ENCODE peak calls at places on chromosomes 6 and 20, in seven cellular contexts. One of them, this sample, is unnamed.

GRCh38 chr6:28658475-28659249 is 133.0 kb downstream of the GPX5 start:
- DNase-seq in thyroid gland: no peak
- DNase-seq in mucosa of descending colon: no peak
- DNase-seq in colonic mucosa: no peak
- DNase-seq in transverse colon: no peak
- DNase-seq in GM10248: no peak
- DNase-seq in A549: no peak
- DNase-seq in this sample: no peak

GRCh38 chr6:41947581-41948220 is 6.1 kb upstream of the CCND3 start:
- DNase-seq in GM10248: no peak
- DNase-seq in transverse colon: no peak
- DNase-seq in thyroid gland: no peak
- DNase-seq in A549: no peak
- DNase-seq in colonic mucosa: no peak
- DNase-seq in mucosa of descending colon: no peak
- DNase-seq in this sample: no peak

GRCh38 chr6:109720336-109720735 is 29.2 kb downstream of the FIG4 start:
- DNase-seq in mucosa of descending colon: no peak
- DNase-seq in A549: no peak
- DNase-seq in thyroid gland: no peak
- DNase-seq in colonic mucosa: no peak
- DNase-seq in GM10248: no peak
- DNase-seq in transverse colon: no peak
- DNase-seq in this sample: no peak

GRCh38 chr6:98027898-98028297 is 744.9 kb upstream of the MMS22L start:
- DNase-seq in GM10248: no peak
- DNase-seq in A549: no peak
- DNase-seq in colonic mucosa: no peak
- DNase-seq in thyroid gland: no peak
- DNase-seq in transverse colon: no peak
- DNase-seq in mucosa of descending colon: no peak
- DNase-seq in this sample: no peak

GRCh38 chr20:3172933-3173581 is at the start of gene LZTS3:
- DNase-seq in thyroid gland: peak
- DNase-seq in GM10248: peak
- DNase-seq in transverse colon: peak
- DNase-seq in A549: peak
- DNase-seq in colonic mucosa: peak
- DNase-seq in mucosa of descending colon: peak
- DNase-seq in this sample: peak

GRCh38 chr20:8721098-8721497 is 347.8 kb upstream of the PLCB4 start:
- DNase-seq in thyroid gland: peak
- DNase-seq in GM10248: no peak
- DNase-seq in transverse colon: no peak
- DNase-seq in colonic mucosa: peak
- DNase-seq in A549: peak
- DNase-seq in mucosa of descending colon: peak
- DNase-seq in this sample: peak

GRCh38 chr6:45472383-45472782 is 94.6 kb upstream of the SUPT3H start:
- DNase-seq in colonic mucosa: no peak
- DNase-seq in mucosa of descending colon: no peak
- DNase-seq in thyroid gland: no peak
- DNase-seq in A549: no peak
- DNase-seq in transverse colon: no peak
- DNase-seq in GM10248: no peak
- DNase-seq in this sample: peak

GRCh38 chr6:128919831-128920230 is 36.9 kb downstream of the LAMA2 start:
- DNase-seq in transverse colon: no peak
- DNase-seq in thyroid gland: no peak
- DNase-seq in colonic mucosa: no peak
- DNase-seq in GM10248: no peak
- DNase-seq in A549: no peak
- DNase-seq in mucosa of descending colon: no peak
- DNase-seq in this sample: no peak

GRCh38 chr6:23752414-23752813 is 373.6 kb upstream of the NRSN1 start:
- DNase-seq in A549: no peak
- DNase-seq in thyroid gland: no peak
- DNase-seq in GM10248: no peak
- DNase-seq in transverse colon: no peak
- DNase-seq in colonic mucosa: no peak
- DNase-seq in mucosa of descending colon: no peak
- DNase-seq in this sample: no peak

GRCh38 chr6:23754197-23754596 is 371.8 kb upstream of the NRSN1 start:
- DNase-seq in GM10248: no peak
- DNase-seq in transverse colon: no peak
- DNase-seq in A549: no peak
- DNase-seq in colonic mucosa: no peak
- DNase-seq in thyroid gland: no peak
- DNase-seq in mucosa of descending colon: no peak
- DNase-seq in this sample: no peak
- TF ChIP-seq CTCF in GM10248: no peak
- TF ChIP-seq CTCF in transverse colon: no peak
- TF ChIP-seq CTCF in A549: no peak
- TF ChIP-seq CTCF in colonic mucosa: no peak
- TF ChIP-seq CTCF in thyroid gland: no peak
- TF ChIP-seq CTCF in mucosa of descending colon: no peak
- TF ChIP-seq CTCF in this sample: no peak

DNA sequence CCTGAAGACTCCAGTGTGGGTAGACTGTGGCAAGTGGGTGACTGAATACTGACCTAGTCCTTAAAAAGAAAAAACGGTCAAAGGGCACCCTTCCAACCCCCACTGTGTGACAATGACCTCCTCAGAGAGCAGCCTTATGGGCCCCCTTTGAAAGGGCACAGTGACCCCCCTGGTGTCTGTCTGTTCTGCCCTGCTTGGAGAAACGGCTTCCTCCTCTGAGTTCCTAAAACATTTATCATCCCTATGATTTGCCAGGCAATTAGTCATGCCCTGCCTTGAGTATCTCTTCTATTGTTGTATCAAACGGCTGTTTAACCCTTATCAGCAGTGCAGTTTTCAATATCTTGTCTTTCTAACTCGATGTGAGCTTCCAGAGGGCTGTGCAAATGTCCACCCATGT is 21.0 kb upstream of the STX16 start:
- DNase-seq in GM10248: no peak
- DNase-seq in colonic mucosa: no peak
- DNase-seq in mucosa of descending colon: no peak
- DNase-seq in A549: peak
- DNase-seq in transverse colon: no peak
- DNase-seq in thyroid gland: no peak
- DNase-seq in this sample: no peak
- TF ChIP-seq CTCF in GM10248: no peak
- TF ChIP-seq CTCF in colonic mucosa: no peak
- TF ChIP-seq CTCF in mucosa of descending colon: no peak
- TF ChIP-seq CTCF in A549: no peak
- TF ChIP-seq CTCF in transverse colon: no peak
- TF ChIP-seq CTCF in thyroid gland: no peak
- TF ChIP-seq CTCF in this sample: no peak

GRCh38 chr6:108106261-108106660 is 31.7 kb upstream of the OSTM1 start:
- DNase-seq in GM10248: no peak
- DNase-seq in mucosa of descending colon: no peak
- DNase-seq in transverse colon: no peak
- DNase-seq in thyroid gland: no peak
- DNase-seq in colonic mucosa: no peak
- DNase-seq in A549: no peak
- DNase-seq in this sample: no peak
- TF ChIP-seq CTCF in GM10248: no peak
- TF ChIP-seq CTCF in mucosa of descending colon: no peak
- TF ChIP-seq CTCF in transverse colon: no peak
- TF ChIP-seq CTCF in thyroid gland: no peak
- TF ChIP-seq CTCF in colonic mucosa: no peak
- TF ChIP-seq CTCF in A549: no peak
- TF ChIP-seq CTCF in this sample: no peak

GRCh38 chr6:108165714-108166663 is at the start of gene NR2E1:
- DNase-seq in thyroid gland: no peak
- DNase-seq in A549: peak
- DNase-seq in GM10248: no peak
- DNase-seq in mucosa of descending colon: no peak
- DNase-seq in colonic mucosa: no peak
- DNase-seq in transverse colon: no peak
- DNase-seq in this sample: no peak
- TF ChIP-seq CTCF in thyroid gland: no peak
- TF ChIP-seq CTCF in A549: no peak
- TF ChIP-seq CTCF in GM10248: no peak
- TF ChIP-seq CTCF in mucosa of descending colon: no peak
- TF ChIP-seq CTCF in colonic mucosa: no peak
- TF ChIP-seq CTCF in transverse colon: no peak
- TF ChIP-seq CTCF in this sample: no peak

GRCh38 chr20:35279533-35280174 is 1.7 kb upstream of the MMP24OS start:
- DNase-seq in thyroid gland: no peak
- DNase-seq in transverse colon: no peak
- DNase-seq in colonic mucosa: no peak
- DNase-seq in mucosa of descending colon: no peak
- DNase-seq in A549: no peak
- DNase-seq in GM10248: no peak
- DNase-seq in this sample: no peak

GRCh38 chr20:35276408-35276807 is 1.5 kb downstream of the MMP24OS start:
- DNase-seq in mucosa of descending colon: no peak
- DNase-seq in transverse colon: no peak
- DNase-seq in colonic mucosa: no peak
- DNase-seq in GM10248: no peak
- DNase-seq in thyroid gland: no peak
- DNase-seq in A549: no peak
- DNase-seq in this sample: no peak

GRCh38 chr20:35277127-35277526 is 795 bp downstream of the MMP24OS start:
- DNase-seq in A549: no peak
- DNase-seq in transverse colon: no peak
- DNase-seq in colonic mucosa: no peak
- DNase-seq in GM10248: no peak
- DNase-seq in thyroid gland: no peak
- DNase-seq in mucosa of descending colon: no peak
- DNase-seq in this sample: no peak

GRCh38 chr20:35279040-35279439 is 1.1 kb upstream of the MMP24OS start:
- DNase-seq in GM10248: no peak
- DNase-seq in thyroid gland: no peak
- DNase-seq in mucosa of descending colon: no peak
- DNase-seq in transverse colon: no peak
- DNase-seq in colonic mucosa: no peak
- DNase-seq in A549: no peak
- DNase-seq in this sample: no peak

DNA sequence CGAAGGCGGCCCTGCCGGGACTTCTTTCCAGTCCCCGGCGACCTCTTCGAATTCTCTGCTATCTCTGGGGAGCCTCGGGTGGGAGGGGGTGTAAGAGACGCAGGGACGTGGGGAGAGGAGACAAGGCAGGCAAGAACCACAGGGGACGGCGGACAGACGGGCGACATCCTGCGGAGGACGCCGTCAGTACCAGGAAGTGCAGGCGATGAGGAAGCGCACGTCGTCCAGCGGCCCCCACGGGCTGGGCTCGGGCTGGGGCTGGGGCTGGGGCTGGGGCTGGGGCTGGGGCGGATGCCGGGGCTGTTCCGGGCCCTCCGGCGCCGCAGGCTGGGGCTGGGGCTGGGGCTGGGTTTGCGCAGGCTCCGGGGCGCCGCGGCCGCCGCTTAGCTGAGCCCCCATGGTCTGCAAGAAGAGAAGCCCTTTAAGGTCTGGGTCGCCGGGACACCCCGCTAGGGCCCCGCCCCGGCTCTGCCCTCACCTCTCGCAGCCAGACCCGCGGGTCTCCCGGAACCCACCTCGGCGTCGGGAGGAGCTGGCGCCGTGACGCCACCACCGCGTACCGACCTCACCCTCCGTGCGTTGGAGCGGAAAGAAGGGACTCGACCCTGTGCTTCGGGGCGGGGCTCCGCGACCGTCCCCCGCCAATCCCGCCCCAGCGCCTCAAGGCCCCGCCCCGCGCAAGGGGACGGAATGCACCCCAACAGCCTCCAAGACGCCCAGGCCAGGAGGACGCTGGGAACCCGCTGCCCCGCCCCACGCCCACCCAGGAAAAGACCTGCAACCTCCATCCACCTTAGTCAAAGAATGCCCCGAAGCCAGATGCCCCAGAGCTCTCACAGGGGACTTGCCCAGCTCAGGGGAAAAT is at the start of gene MMP24OS:
- DNase-seq in mucosa of descending colon: peak
- DNase-seq in transverse colon: peak
- DNase-seq in A549: peak
- DNase-seq in colonic mucosa: peak
- DNase-seq in GM10248: peak
- DNase-seq in thyroid gland: peak
- DNase-seq in this sample: peak
- TF ChIP-seq CTCF in mucosa of descending colon: peak
- TF ChIP-seq CTCF in transverse colon: peak
- TF ChIP-seq CTCF in A549: no peak
- TF ChIP-seq CTCF in colonic mucosa: no peak
- TF ChIP-seq CTCF in GM10248: peak
- TF ChIP-seq CTCF in thyroid gland: no peak
- TF ChIP-seq CTCF in this sample: peak

GRCh38 chr20:45933231-45934045 is 1.0 kb upstream of the PCIF1 start:
- DNase-seq in colonic mucosa: peak
- DNase-seq in transverse colon: peak
- DNase-seq in thyroid gland: peak
- DNase-seq in A549: peak
- DNase-seq in mucosa of descending colon: peak
- DNase-seq in GM10248: peak
- DNase-seq in this sample: peak
- TF ChIP-seq CTCF in colonic mucosa: peak
- TF ChIP-seq CTCF in transverse colon: peak
- TF ChIP-seq CTCF in thyroid gland: no peak
- TF ChIP-seq CTCF in A549: peak
- TF ChIP-seq CTCF in mucosa of descending colon: no peak
- TF ChIP-seq CTCF in GM10248: peak
- TF ChIP-seq CTCF in this sample: no peak

This sample was measured in tibial nerve.